ENCODE peak calls at places on chromosomes 4 and X, in ten cellular contexts. B is occipital lobe; D is effector memory CD4-positive, alpha-beta T cell; I is C1 segment of cervical spinal cord; Y is H4; L is ascending aorta; N is stimulated activated CD4-positive, alpha-beta T cell treated with anti-CD3 and anti-CD28 coated beads, Interleukin-15, amount 100 ng/mL, for 1 hour; A is AG04450; V is pancreas; K is HEK293T. G is an unnamed sample.

GRCh38 chrX:30702736-30703135 is 49.5 kb downstream of the GK start:
- DNase-seq in B (no peak), D (no peak), I (no peak), Y (no peak), L (no peak), N (no peak), A (peak; percentile 45), V (no peak), K (no peak), G (no peak)

GRCh38 chr4:39526810-39527295 is 386 bp downstream of the UGDH start:
- DNase-seq in B (no peak), D (peak; percentile 1), I (no peak), Y (peak; percentile 6), L (no peak), N (no peak), A (no peak), V (no peak), K (no peak), G (peak; percentile 42)

GRCh38 chr4:75289843-75290616 is 224.2 kb downstream of the RCHY1 start:
- DNase-seq in B (peak; percentile 1), D (no peak), I (no peak), Y (peak; percentile 66), L (no peak), N (no peak), A (no peak), V (peak; percentile 12), K (peak; percentile 28), G (no peak)

GRCh38 chr4:142563682-142564291 is 282.3 kb downstream of the INPP4B start:
- DNase-seq in B (no peak), D (no peak), I (no peak), Y (peak; percentile 35), L (no peak), N (no peak), A (no peak), V (no peak), K (no peak), G (no peak)

GRCh38 chrX:32480019-32480418 is 731.3 kb downstream of the DMD start:
- DNase-seq in B (no peak), D (no peak), I (no peak), Y (no peak), L (no peak), N (no peak), A (no peak), V (no peak), K (no peak), G (no peak)

GRCh38 chr4:35934370-35934981 is 309.8 kb downstream of the ARAP2 start:
- DNase-seq in B (no peak), D (no peak), I (no peak), Y (peak; percentile 8), L (no peak), N (no peak), A (no peak), V (no peak), K (peak; percentile 3), G (no peak)

GRCh38 chr4:135371137-135371536 is 1169.5 kb upstream of the PABPC4L start:
- DNase-seq in B (no peak), D (no peak), I (no peak), Y (peak; percentile 28), L (no peak), N (no peak), A (no peak), V (peak; percentile 35), K (peak; percentile 28), G (no peak)

GRCh38 chrX:1807301-1807731 is 192.5 kb downstream of the ASMT start:
- DNase-seq in B (no peak), D (no peak), I (no peak), Y (peak; percentile 60), L (no peak), N (no peak), A (no peak), V (no peak), K (peak; percentile 17), G (no peak)

GRCh38 chr4:12375805-12376204 is 947.1 kb upstream of the HS3ST1 start:
- DNase-seq in B (no peak), D (no peak), I (no peak), Y (no peak), L (no peak), N (no peak), A (no peak), V (no peak), K (no peak), G (no peak)

GRCh38 chrX:29143756-29144155 is 556.5 kb downstream of the IL1RAPL1 start:
- DNase-seq in B (no peak), D (no peak), I (no peak), Y (no peak), L (no peak), N (no peak), A (no peak), V (no peak), K (no peak), G (no peak)

GRCh38 chr4:15585331-15585730 is 69.8 kb downstream of the FBXL5 start:
- DNase-seq in B (no peak), D (no peak), I (no peak), Y (no peak), L (no peak), N (no peak), A (no peak), V (no peak), K (no peak), G (no peak)

GRCh38 chrX:3697701-3698279 is 15.7 kb downstream of the PRKX start:
- DNase-seq in B (peak; percentile 17), D (no peak), I (peak; percentile 7), Y (peak; percentile 66), L (peak; percentile 77), N (no peak), A (no peak), V (peak; percentile 27), K (no peak), G (no peak)

GRCh38 chrX:130330706-130331105 is 9.0 kb upstream of the SLC25A14 start:
- DNase-seq in B (no peak), D (no peak), I (no peak), Y (peak; percentile 49), L (no peak), N (no peak), A (no peak), V (peak; percentile 54), K (peak; percentile 81), G (no peak)

GRCh38 chr4:80407246-80407645 is 71.7 kb downstream of the CFAP299 start:
- DNase-seq in B (no peak), D (no peak), I (no peak), Y (no peak), L (no peak), N (no peak), A (peak; percentile 30), V (peak; percentile 10), K (no peak), G (no peak)

GRCh38 chr4:113596396-113596795 is 165.1 kb downstream of the CAMK2D start:
- DNase-seq in B (no peak), D (no peak), I (no peak), Y (no peak), L (no peak), N (no peak), A (no peak), V (no peak), K (no peak), G (no peak)

GRCh38 chr4:7518871-7519637 is 84.3 kb upstream of the PSAPL1 start:
- DNase-seq in B (peak; percentile 5), D (no peak), I (no peak), Y (no peak), L (no peak), N (no peak), A (no peak), V (no peak), K (no peak), G (no peak)

GRCh38 chr4:136524039-136524438 is 1008.3 kb downstream of the PCDH18 start:
- DNase-seq in B (no peak), D (no peak), I (no peak), Y (no peak), L (no peak), N (no peak), A (no peak), V (no peak), K (no peak), G (no peak)

GRCh38 chr4:184536070-184536880 is 61.9 kb upstream of the IRF2 start:
- DNase-seq in B (no peak), D (no peak), I (no peak), Y (no peak), L (no peak), N (no peak), A (no peak), V (no peak), K (no peak), G (no peak)

GRCh38 chr4:74056858-74057562 is 18.5 kb upstream of the CXCL3 start:
- DNase-seq in B (no peak), D (no peak), I (no peak), Y (peak; percentile 76), L (no peak), N (no peak), A (peak; percentile 26), V (no peak), K (no peak), G (no peak)

GRCh38 chr4:165433529-165433928 is 54.7 kb downstream of the CPE start:
- DNase-seq in B (no peak), D (no peak), I (no peak), Y (peak; percentile 41), L (no peak), N (no peak), A (no peak), V (no peak), K (no peak), G (no peak)

GRCh38 chrX:70033348-70033747 is 16.4 kb downstream of the AWAT2 start:
- DNase-seq in B (no peak), D (no peak), I (no peak), Y (peak; percentile 34), L (no peak), N (no peak), A (no peak), V (no peak), K (peak; percentile 64), G (no peak)

GRCh38 chr4:11623726-11624037 is 195.0 kb upstream of the HS3ST1 start:
- DNase-seq in B (no peak), D (no peak), I (no peak), Y (peak; percentile 39), L (no peak), N (no peak), A (no peak), V (no peak), K (no peak), G (no peak)

GRCh38 chrX:140524556-140524955 is 19.7 kb upstream of the SOX3 start:
- DNase-seq in B (no peak), D (no peak), I (no peak), Y (no peak), L (no peak), N (no peak), A (no peak), V (no peak), K (no peak), G (no peak)

GRCh38 chr4:125904802-125905201 is 590.0 kb downstream of the FAT4 start:
- DNase-seq in B (no peak), D (no peak), I (no peak), Y (no peak), L (no peak), N (no peak), A (no peak), V (no peak), K (no peak), G (no peak)

GRCh38 chr4:1035510-1035909 is 24.1 kb downstream of the FGFRL1 start:
- DNase-seq in B (peak; percentile 65), D (no peak), I (peak; percentile 76), Y (no peak), L (peak; percentile 80), N (no peak), A (no peak), V (peak; percentile 54), K (no peak), G (no peak)

GRCh38 chrX:22109442-22109841 is 77.3 kb downstream of the PHEX start:
- DNase-seq in B (no peak), D (no peak), I (no peak), Y (no peak), L (no peak), N (no peak), A (no peak), V (no peak), K (no peak), G (no peak)

GRCh38 chr4:118034061-118034785 is at the start of gene NDST3:
- DNase-seq in B (peak; percentile 70), D (no peak), I (peak; percentile 18), Y (peak; percentile 89), L (no peak), N (no peak), A (no peak), V (peak; percentile 39), K (peak; percentile 64), G (no peak)

GRCh38 chr4:118059397-118059796 is 25.1 kb downstream of the NDST3 start:
- DNase-seq in B (no peak), D (no peak), I (no peak), Y (no peak), L (no peak), N (no peak), A (no peak), V (no peak), K (no peak), G (no peak)

G was measured in GOT3.